ENCODE peak calls at places on chromosome 19, in eight cellular contexts. M is left lung; D is OCI-LY7; N is mesenchymal stem cell; C is neural progenitor cell; A is cardiac muscle cell; T is body of pancreas; S is CD4-positive, alpha-beta memory T cell. J is an unnamed sample. For H3K36me3, the result is how much of the 10 kb centered on the place peaks cover.

GRCh38 chr19:45657520-45658163 is 10.4 kb upstream of the GIPR start:
- DNase-seq in D (no peak), A (no peak), M (no peak), S (no peak), N (peak), T (no peak), C (no peak), J (peak)

GRCh38 chr19:33241530-33242101 is 16.0 kb upstream of the SLC7A10 start:
- DNase-seq in M (no peak), S (no peak), D (peak), N (no peak), T (peak), A (no peak), C (peak), J (peak)

GRCh38 chr19:2291185-2291751 is 9.3 kb upstream of the PEAK3 start:
- DNase-seq in M (no peak), S (no peak), D (no peak), N (no peak), A (no peak), C (peak), T (no peak), J (peak)

GRCh38 chr19:41753936-41754529 is 1.3 kb upstream of the CEACAM6 start:
- DNase-seq in M (peak), D (peak), C (peak), S (peak), A (peak), N (peak), T (peak), J (peak)

GRCh38 chr19:8577247-8577646 is at the start of gene MYO1F:
- DNase-seq in T (no peak), A (no peak), S (no peak), C (no peak), N (no peak), D (peak), M (peak), J (no peak)

GRCh38 chr19:58318297-58318696 is 8.5 kb upstream of the ZSCAN22 start:
- DNase-seq in N (no peak), A (no peak), T (no peak), C (no peak), D (no peak), M (no peak), S (no peak), J (no peak)

GRCh38 chr19:11480081-11480926 is 542 bp downstream of the ELAVL3 start:
- DNase-seq in M (no peak), A (no peak), C (no peak), T (no peak), D (no peak), N (no peak), S (no peak), J (no peak)

GRCh38 chr19:1282588-1283206 is 3.0 kb upstream of the EFNA2 start:
- DNase-seq in N (no peak), A (no peak), T (no peak), S (no peak), M (no peak), D (no peak), C (no peak), J (no peak)

GRCh38 chr19:3670796-3671679 is 29.2 kb downstream of the PIP5K1C start:
- DNase-seq in A (peak), N (peak), S (no peak), T (peak), M (peak), D (no peak), C (no peak), J (no peak)

GRCh38 chr19:33250500-33250899 is 24.9 kb upstream of the SLC7A10 start:
- DNase-seq in C (no peak), T (no peak), A (no peak), D (no peak), M (no peak), N (no peak), S (no peak), J (no peak)

GRCh38 chr19:1360818-1361461 is 22.8 kb upstream of the NDUFS7 start:
- DNase-seq in S (no peak), C (peak), D (no peak), T (peak), N (no peak), A (peak), M (peak), J (no peak)

GRCh38 chr19:45428385-45429231 is 4.9 kb upstream of the ERCC1 start:
- DNase-seq in S (no peak), C (peak), M (no peak), N (peak), A (peak), D (peak), T (peak), J (peak)

GRCh38 chr19:15181394-15181793 is 19.4 kb downstream of the NOTCH3 start:
- DNase-seq in N (no peak), D (no peak), M (peak), C (no peak), S (no peak), T (no peak), A (no peak), J (no peak)

GRCh38 chr19:5947435-5947834 is 30.5 kb downstream of the RANBP3 start:
- DNase-seq in S (no peak), A (peak), C (no peak), M (peak), N (peak), T (peak), D (no peak), J (no peak)

GRCh38 chr19:33175886-33176669 is 18.1 kb upstream of the LRP3 start:
- DNase-seq in C (peak), D (peak), T (no peak), A (peak), S (no peak), N (peak), M (no peak), J (peak)

GRCh38 chr19:50496189-50497029 is 14.6 kb downstream of the JOSD2 start:
- DNase-seq in N (no peak), A (peak), D (no peak), M (no peak), S (no peak), C (peak), T (peak), J (peak)

GRCh38 chr19:16268676-16269319 is 55.8 kb upstream of the KLF2 start:
- DNase-seq in C (no peak), D (no peak), M (no peak), S (peak), N (no peak), T (no peak), A (no peak), J (no peak)

GRCh38 chr19:16571689-16572331 is 405 bp downstream of the SLC35E1 start:
- DNase-seq in D (peak), M (no peak), A (peak), T (no peak), S (no peak), C (no peak), N (peak), J (no peak)

GRCh38 chr19:518292-519231 is 11.3 kb downstream of the TPGS1 start:
- DNase-seq in S (peak), A (peak), M (no peak), D (no peak), N (peak), C (peak), T (no peak), J (no peak)

GRCh38 chr19:49543032-49543431 is 15.2 kb downstream of the RCN3 start:
- DNase-seq in C (no peak), M (no peak), A (no peak), N (no peak), T (no peak), D (no peak), S (no peak), J (no peak)

GRCh38 chr19:31570718-31571117 is 221.5 kb upstream of the TSHZ3 start:
- DNase-seq in C (no peak), D (no peak), M (no peak), A (no peak), T (no peak), S (no peak), N (no peak), J (no peak)

GRCh38 chr19:35673121-35673804 is 6.9 kb downstream of the UPK1A start:
- DNase-seq in D (no peak), C (peak), T (peak), M (no peak), N (peak), S (peak), A (peak), J (no peak)

GRCh38 chr19:43414554-43414953 is at the start of gene TEX101:
- DNase-seq in T (no peak), N (no peak), C (no peak), A (no peak), S (no peak), M (no peak), D (no peak), J (no peak)

GRCh38 chr19:18776288-18776594 is 14.9 kb downstream of the COMP start:
- DNase-seq in M (no peak), T (no peak), C (no peak), D (no peak), N (peak), S (no peak), A (peak), J (no peak)

GRCh38 chr19:17234911-17235617 is 9.0 kb downstream of the OCEL1 start:
- DNase-seq in C (peak), D (peak), N (peak), M (peak), S (peak), T (peak), A (peak), J (peak)

GRCh38 chr19:4980087-4980486 is 11.2 kb downstream of the KDM4B start:
- DNase-seq in S (no peak), A (peak), M (no peak), D (no peak), N (no peak), C (no peak), T (no peak), J (no peak)

GRCh38 chr19:6613711-6614110 is 22.8 kb upstream of the CD70 start:
- DNase-seq in C (no peak), M (no peak), N (no peak), S (no peak), T (no peak), D (no peak), A (peak), J (no peak)

GRCh38 chr19:401836-402535 is 7.0 kb downstream of the C2CD4C start:
- DNase-seq in A (no peak), M (peak), T (no peak), D (no peak), C (no peak), N (no peak), S (no peak), J (peak)

GRCh38 chr19:3324405-3324856 is 42.0 kb upstream of the NFIC start:
- DNase-seq in T (peak), N (peak), M (peak), A (peak), D (peak), C (peak), S (peak), J (peak)

GRCh38 chr19:51123381-51124186 is 1.1 kb upstream of the SIGLEC9 start:
- DNase-seq in A (no peak), C (no peak), M (peak), S (peak), D (peak), N (no peak), T (no peak), J (no peak)

GRCh38 chr19:16153582-16154336 is 10.3 kb downstream of the HSH2D start:
- DNase-seq in A (no peak), M (no peak), T (no peak), C (peak), S (no peak), D (peak), N (no peak), J (no peak)

GRCh38 chr19:45774765-45775164 is 5.7 kb upstream of the SIX5 start:
- DNase-seq in M (no peak), A (no peak), D (no peak), T (no peak), C (no peak), N (no peak), S (no peak), J (no peak)

GRCh38 chr19:13966684-13967128 is 14.4 kb downstream of the DCAF15 start:
- DNase-seq in A (no peak), S (no peak), D (no peak), M (no peak), N (no peak), T (no peak), C (no peak), J (no peak)

GRCh38 chr19:13963603-13964105 is 11.3 kb downstream of the DCAF15 start:
- DNase-seq in S (no peak), C (no peak), N (no peak), T (no peak), M (no peak), A (no peak), D (no peak), J (no peak)

GRCh38 chr19:13965926-13966683 is 13.8 kb downstream of the DCAF15 start:
- DNase-seq in S (no peak), T (no peak), A (no peak), D (no peak), M (no peak), C (no peak), N (no peak), J (no peak)

GRCh38 chr19:13964776-13965175 is 12.5 kb downstream of the DCAF15 start:
- DNase-seq in C (no peak), S (no peak), T (no peak), N (peak), D (no peak), M (no peak), A (no peak), J (no peak)

DNA sequence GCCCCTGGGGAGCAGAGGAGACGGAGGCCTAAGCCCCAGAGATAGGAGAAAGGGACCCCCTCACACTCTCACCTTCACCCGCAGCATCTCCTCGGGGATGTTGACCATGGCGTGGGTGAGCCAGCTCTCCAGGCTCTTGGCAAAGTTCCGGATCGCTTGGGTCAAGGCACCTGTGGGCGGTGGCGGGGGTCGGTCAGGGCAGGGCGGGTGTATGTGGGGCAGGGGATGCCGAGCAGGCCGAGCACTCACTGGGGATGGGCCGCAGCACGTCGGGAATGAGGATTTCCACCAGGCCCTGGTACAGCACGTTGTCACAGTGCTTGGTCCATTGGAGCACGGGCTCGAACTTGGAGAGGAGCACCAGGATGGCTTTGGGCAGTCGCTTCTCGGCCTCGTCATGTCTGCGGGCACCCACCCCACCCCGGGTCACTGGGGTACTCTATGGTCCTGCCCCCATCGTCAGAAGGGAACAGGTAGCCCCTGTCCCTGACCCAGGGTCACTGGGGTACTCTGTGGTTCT is 13.1 kb downstream of the DCAF15 start:
- DNase-seq in S (no peak), M (no peak), N (no peak), D (no peak), T (no peak), A (no peak), C (no peak), J (no peak)
- H3K36me3 ChIP-seq in S (under half), M (half or more), N (half or more), D (half or more), T (under half), A (under half), C (under half), J (half or more)

GRCh38 chr19:37989855-37990254 is 82.8 kb downstream of the SIPA1L3 start:
- DNase-seq in T (no peak), A (peak), D (no peak), N (no peak), S (no peak), C (peak), M (no peak), J (no peak)
- H3K27ac ChIP-seq in T (no peak), A (no peak), D (no peak), N (no peak), S (no peak), C (no peak), M (no peak), J (no peak)

GRCh38 chr19:47081095-47081494 is 32.5 kb downstream of the ZC3H4 start:
- DNase-seq in S (no peak), C (no peak), M (no peak), A (no peak), N (no peak), D (no peak), T (no peak), J (no peak)
- H3K36me3 ChIP-seq in S (half or more), C (under half), M (half or more), A (half or more), N (half or more), D (half or more), T (under half), J (half or more)

GRCh38 chr19:56314584-56315075 is at the start of gene ZSCAN5A:
- DNase-seq in S (peak), M (peak), A (peak), C (peak), T (peak), N (peak), D (peak), J (peak)
- H3K27ac ChIP-seq in S (peak), M (peak), A (peak), C (peak), T (peak), N (peak), D (peak), J (peak)